ENCODE peak calls at places on chromosomes 3 and 15, in eight cellular contexts. R, W, J, I, Y, P, S and O are unnamed samples.

GRCh38 chr3:49711489-49711888 is 8.0 kb downstream of the AMIGO3 start:
- DNase-seq in I (no peak), S (no peak), J (peak), Y (no peak), P (no peak), W (no peak), R (no peak), O (no peak)

GRCh38 chr3:42710323-42711021 is 7.9 kb upstream of the HHATL start:
- DNase-seq in P (no peak), W (no peak), S (no peak), Y (no peak), I (no peak), J (no peak), R (no peak), O (peak)

GRCh38 chr3:32288819-32289218 is 50.3 kb downstream of the CMTM8 start:
- DNase-seq in Y (no peak), S (no peak), W (no peak), R (no peak), P (no peak), J (no peak), I (no peak), O (no peak)

GRCh38 chr3:41502461-41502860 is 303.2 kb downstream of the CTNNB1 start:
- DNase-seq in S (no peak), I (no peak), P (no peak), Y (no peak), R (no peak), W (no peak), J (no peak), O (no peak)

GRCh38 chr15:64782751-64783150 is 7.4 kb upstream of the RBPMS2 start:
- DNase-seq in R (no peak), W (no peak), Y (no peak), J (no peak), P (no peak), I (no peak), S (no peak), O (no peak)

GRCh38 chr15:62607643-62608042 is 434.9 kb upstream of the TPM1 start:
- DNase-seq in P (no peak), W (no peak), Y (peak), I (no peak), R (no peak), S (no peak), J (no peak), O (no peak)

GRCh38 chr15:39585871-39586301 is 5.0 kb downstream of the THBS1 start:
- DNase-seq in Y (peak), P (no peak), J (no peak), R (no peak), I (no peak), S (no peak), W (no peak), O (no peak)

GRCh38 chr3:10263549-10264363 is 15.5 kb downstream of the TATDN2 start:
- DNase-seq in R (no peak), P (peak), S (peak), I (peak), W (peak), Y (peak), J (peak), O (no peak)

GRCh38 chr3:44416031-44417030 is 61.1 kb downstream of the ZNF445 start:
- DNase-seq in I (no peak), J (no peak), S (no peak), W (no peak), R (no peak), P (no peak), Y (no peak), O (no peak)

GRCh38 chr3:195580733-195581443 is 2.9 kb downstream of the APOD start:
- DNase-seq in W (peak), S (no peak), Y (peak), J (no peak), P (no peak), I (no peak), R (no peak), O (no peak)

GRCh38 chr15:58766290-58766689 is 4.8 kb upstream of the MINDY2 start:
- DNase-seq in W (no peak), P (no peak), S (no peak), J (no peak), R (no peak), Y (no peak), I (no peak), O (no peak)

GRCh38 chr15:63348392-63348791 is 33.3 kb downstream of the CA12 start:
- DNase-seq in P (no peak), J (peak), S (no peak), W (no peak), I (peak), Y (peak), R (no peak), O (no peak)

GRCh38 chr3:33704891-33705290 is 13.2 kb downstream of the CLASP2 start:
- DNase-seq in W (no peak), S (no peak), R (no peak), I (no peak), J (no peak), P (no peak), Y (no peak), O (no peak)

GRCh38 chr15:71599404-71600225 is 210.7 kb upstream of the NR2E3 start:
- DNase-seq in R (no peak), P (no peak), Y (peak), I (no peak), S (no peak), J (no peak), W (peak), O (no peak)

GRCh38 chr3:184740509-184741258 is 28.8 kb upstream of the MAGEF1 start:
- DNase-seq in I (no peak), P (no peak), W (no peak), J (peak), R (no peak), S (no peak), Y (peak), O (no peak)

GRCh38 chr15:48566669-48567068 is 78.8 kb downstream of the FBN1 start:
- DNase-seq in W (no peak), I (peak), S (no peak), J (no peak), Y (peak), P (no peak), R (no peak), O (no peak)

GRCh38 chr3:32991781-32992180 is 40.3 kb downstream of the CCR4 start:
- DNase-seq in P (no peak), S (no peak), Y (no peak), J (no peak), I (no peak), W (no peak), R (no peak), O (no peak)

GRCh38 chr3:35648347-35648746 is 9.0 kb downstream of the ARPP21 start:
- DNase-seq in P (no peak), S (no peak), W (no peak), J (no peak), Y (no peak), I (no peak), R (no peak), O (no peak)

GRCh38 chr15:32651229-32651837 is 9.8 kb downstream of the SCG5 start:
- DNase-seq in J (peak), P (peak), R (peak), W (peak), Y (peak), S (peak), I (peak), O (peak)

GRCh38 chr15:80154336-80154735 is 1.5 kb downstream of the FAH start:
- DNase-seq in P (peak), I (no peak), R (peak), S (no peak), J (no peak), W (peak), Y (peak), O (no peak)

GRCh38 chr15:69823223-69823907 is 274.4 kb downstream of the TLE3 start:
- DNase-seq in Y (no peak), W (no peak), S (no peak), P (no peak), R (no peak), J (no peak), I (peak), O (no peak)

GRCh38 chr3:56769125-56769709 is 32.5 kb downstream of the ARHGEF3 start:
- DNase-seq in R (no peak), J (no peak), Y (no peak), W (no peak), S (no peak), P (no peak), I (no peak), O (no peak)

GRCh38 chr15:69973102-69973714 is 124.5 kb downstream of the TLE3 start:
- DNase-seq in J (no peak), W (peak), R (peak), S (no peak), I (no peak), P (peak), Y (peak), O (no peak)

GRCh38 chr15:68542348-68542747 is 36.4 kb upstream of the CORO2B start:
- DNase-seq in R (no peak), P (no peak), J (no peak), S (no peak), I (no peak), W (no peak), Y (no peak), O (no peak)
- TF ChIP-seq CTCF in R (no peak), P (no peak), J (no peak), S (no peak), I (no peak), W (no peak), Y (no peak), O (no peak)

GRCh38 chr3:37545479-37545878 is 316.2 kb upstream of the CTDSPL start:
- DNase-seq in R (no peak), Y (no peak), I (no peak), P (no peak), S (no peak), J (no peak), W (peak), O (no peak)

GRCh38 chr3:37544869-37545352 is 316.8 kb upstream of the CTDSPL start:
- DNase-seq in S (no peak), P (no peak), Y (no peak), W (no peak), R (no peak), J (peak), I (no peak), O (no peak)

GRCh38 chr3:37544105-37544504 is 317.6 kb upstream of the CTDSPL start:
- DNase-seq in I (no peak), P (no peak), S (no peak), R (no peak), J (no peak), Y (no peak), W (no peak), O (no peak)

GRCh38 chr3:37543692-37544091 is 318.0 kb upstream of the CTDSPL start:
- DNase-seq in I (no peak), J (no peak), S (no peak), P (no peak), Y (no peak), W (no peak), R (no peak), O (no peak)

GRCh38 chr3:37546876-37547275 is 314.8 kb upstream of the CTDSPL start:
- DNase-seq in I (no peak), P (no peak), J (no peak), Y (peak), S (no peak), R (peak), W (peak), O (no peak)
- TF ChIP-seq CTCF in I (no peak), P (no peak), J (no peak), Y (peak), S (no peak), R (peak), W (peak), O (peak)

DNA sequence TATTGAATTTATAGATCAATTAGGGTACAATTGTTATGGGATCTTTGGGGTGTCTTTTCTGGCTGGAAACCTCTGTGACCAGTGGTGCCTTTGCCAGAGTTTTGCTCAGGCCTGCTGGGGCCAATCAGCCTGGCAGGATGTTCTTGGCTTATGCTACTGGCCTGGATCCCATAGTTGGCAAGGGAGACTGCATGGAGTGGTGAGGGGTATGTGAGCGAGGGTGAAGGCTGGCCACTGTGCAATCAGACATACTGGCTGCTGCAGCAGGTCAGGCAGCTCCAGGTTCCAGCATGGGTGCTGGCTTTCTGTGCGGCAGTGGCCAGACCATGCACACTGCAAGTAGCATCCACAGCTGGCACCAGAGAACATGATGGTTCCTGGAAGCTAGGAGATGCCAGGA is 1053.2 kb upstream of the GBE1 start:
- DNase-seq in I (no peak), S (no peak), Y (no peak), J (no peak), R (no peak), W (no peak), P (no peak), O (no peak)
- TF ChIP-seq CTCF in I (no peak), S (no peak), Y (no peak), J (no peak), R (no peak), W (no peak), P (no peak), O (no peak)

DNA sequence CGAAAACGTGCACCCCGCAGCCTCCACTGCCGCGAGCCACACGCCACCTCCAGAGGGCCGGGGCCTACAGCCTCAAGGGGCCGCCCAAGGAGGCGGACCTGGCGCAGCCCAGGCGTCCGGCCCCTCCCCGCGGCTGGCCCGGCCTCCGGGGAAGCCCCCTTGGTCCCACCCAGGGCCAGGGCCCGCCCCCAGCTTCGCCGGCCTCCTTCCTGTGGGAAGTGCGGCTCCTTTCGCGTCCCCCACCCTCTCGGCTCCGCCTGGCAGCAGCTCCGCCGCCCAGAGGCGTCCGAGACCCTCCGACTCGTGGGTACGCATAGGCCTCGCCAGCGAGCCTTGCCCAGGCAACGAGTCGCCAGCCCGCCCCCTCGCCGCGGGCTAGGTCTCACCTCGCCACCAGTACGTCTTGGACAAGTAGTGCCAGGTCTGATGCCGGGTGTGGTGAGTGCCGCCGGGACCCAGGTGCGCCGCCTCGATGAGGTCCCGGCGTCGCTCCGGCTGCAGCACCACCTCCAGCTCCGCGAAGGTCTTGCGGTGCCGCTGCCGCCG is 640 bp downstream of the ZBTB11 start:
- DNase-seq in R (peak), W (peak), J (peak), I (peak), Y (peak), S (peak), P (peak), O (no peak)
- TF ChIP-seq CTCF in R (no peak), W (no peak), J (peak), I (peak), Y (peak), S (no peak), P (no peak), O (no peak)

GRCh38 chr3:129938140-129938930 is 36.2 kb upstream of the TRH start:
- DNase-seq in P (no peak), I (no peak), W (no peak), S (no peak), R (no peak), J (no peak), Y (no peak), O (no peak)
- TF ChIP-seq CTCF in P (no peak), I (no peak), W (no peak), S (no peak), R (no peak), J (no peak), Y (no peak), O (no peak)

DNA sequence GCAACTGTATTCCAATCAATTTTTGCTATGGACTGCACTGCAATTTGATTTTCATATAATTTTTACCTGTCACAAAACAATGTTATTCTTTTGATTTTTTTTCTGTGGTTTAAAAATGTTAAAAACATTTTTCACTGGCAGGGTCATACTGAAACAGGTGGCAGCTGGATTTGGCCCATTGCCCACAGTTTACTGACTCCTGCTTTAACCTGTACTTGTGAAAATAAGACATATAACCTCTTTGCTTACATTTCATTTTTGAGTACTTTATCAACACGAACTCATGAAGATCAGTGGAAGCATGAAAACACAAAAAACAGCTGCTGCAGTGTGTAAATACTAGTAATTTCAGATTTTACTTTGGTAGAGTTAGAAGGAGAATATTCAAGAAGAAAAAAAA is 313.1 kb downstream of the WDR72 start:
- DNase-seq in R (no peak), Y (no peak), I (no peak), S (no peak), P (no peak), J (no peak), W (no peak), O (no peak)
- TF ChIP-seq CTCF in R (no peak), Y (no peak), I (no peak), S (no peak), P (no peak), J (no peak), W (no peak), O (no peak)

DNA sequence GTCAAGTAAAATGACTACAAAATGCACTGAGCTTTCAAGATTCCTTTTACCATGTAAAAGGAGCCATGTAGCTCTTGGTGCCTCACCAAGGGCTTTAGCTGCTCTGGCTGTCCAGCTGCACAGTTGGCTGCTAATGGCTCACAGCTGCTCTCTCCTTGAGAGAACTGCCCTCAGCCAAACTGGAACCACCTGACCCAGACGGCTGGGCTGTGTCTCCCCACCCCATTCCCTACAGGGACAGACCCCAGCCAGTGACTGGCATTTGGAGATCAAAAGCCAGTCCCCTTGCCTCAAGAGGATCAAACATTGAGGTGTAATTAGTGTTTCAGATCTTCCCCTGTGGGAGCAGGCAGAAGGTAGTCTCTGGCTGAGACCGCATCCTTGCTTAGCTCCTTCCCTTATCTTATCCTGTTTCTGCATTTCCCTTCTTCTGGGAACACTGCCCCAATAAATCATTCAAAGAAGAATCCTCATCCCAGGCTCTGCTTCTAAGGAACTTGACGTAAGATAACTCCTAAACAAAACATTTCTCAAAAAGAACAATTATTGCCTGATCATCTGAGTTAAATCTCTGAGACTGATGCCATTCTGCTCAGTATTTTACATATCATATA is 28.6 kb upstream of the UBE2E2 start:
- DNase-seq in S (no peak), P (peak), I (no peak), W (peak), J (no peak), R (no peak), Y (no peak), O (no peak)
- TF ChIP-seq CTCF in S (no peak), P (no peak), I (no peak), W (no peak), J (no peak), R (no peak), Y (no peak), O (no peak)

GRCh38 chr15:74243431-74243830 is 7.3 kb downstream of the CCDC33 start:
- DNase-seq in I (no peak), S (no peak), W (no peak), Y (no peak), P (no peak), J (no peak), R (no peak), O (no peak)

GRCh38 chr15:74242296-74242929 is 6.3 kb downstream of the CCDC33 start:
- DNase-seq in W (no peak), J (peak), Y (peak), S (no peak), R (peak), I (peak), P (no peak), O (no peak)

GRCh38 chr15:74238984-74239645 is 3.0 kb downstream of the CCDC33 start:
- DNase-seq in I (no peak), S (no peak), J (no peak), Y (no peak), W (no peak), P (no peak), R (no peak), O (no peak)

GRCh38 chr15:74240897-74241614 is 4.9 kb downstream of the CCDC33 start:
- DNase-seq in I (no peak), J (no peak), S (no peak), R (no peak), W (no peak), Y (no peak), P (no peak), O (no peak)

DNA sequence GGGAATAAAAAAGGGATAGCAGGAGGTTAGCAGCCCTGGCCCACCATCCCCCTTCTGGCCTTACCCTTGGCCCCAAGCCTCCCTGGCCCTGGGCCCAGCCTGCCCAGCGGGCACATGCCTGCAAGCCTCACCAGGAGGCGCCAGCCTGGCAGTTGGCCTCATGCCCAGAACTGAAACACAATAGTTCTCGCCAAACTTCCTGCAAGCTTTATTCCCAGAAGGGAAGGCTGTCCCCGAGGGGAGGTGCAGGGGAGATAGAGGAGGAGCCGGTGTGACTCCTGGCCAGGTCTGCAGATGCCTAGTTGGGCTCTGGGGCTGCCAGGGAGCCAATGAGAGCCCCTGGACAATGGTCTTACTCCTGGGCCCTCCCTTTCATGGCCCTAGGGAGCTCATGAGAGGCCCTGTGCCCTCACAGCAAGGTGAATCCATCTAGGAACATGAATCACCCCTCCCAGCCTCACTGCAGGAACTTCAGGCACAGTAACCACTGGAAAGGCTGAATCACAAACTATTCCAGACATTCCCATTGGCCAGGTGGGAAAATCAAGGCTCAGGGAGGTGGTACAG is 4.0 kb downstream of the CCDC33 start:
- DNase-seq in P (no peak), S (no peak), J (peak), Y (peak), R (peak), I (peak), W (no peak), O (no peak)
- TF ChIP-seq CTCF in P (no peak), S (no peak), J (peak), Y (peak), R (no peak), I (peak), W (peak), O (no peak)